ENCODE peak calls at places on chromosome 9, in nine cellular contexts. E, H, T, S, B, Z, N, G and Q are unnamed samples.

GRCh38 chr9:3012245-3012644 is 168.3 kb upstream of the PUM3 start:
- DNase-seq in G (no peak), H (no peak), Z (no peak), E (no peak), N (no peak), B (no peak), S (no peak), T (no peak), Q (no peak)

GRCh38 chr9:79800578-79800977 is 228.8 kb downstream of the TLE4 start:
- DNase-seq in G (no peak), B (no peak), S (no peak), H (no peak), N (no peak), E (no peak), Z (no peak), T (no peak), Q (no peak)

GRCh38 chr9:137250329-137251193 is 525 bp upstream of the STPG3 start:
- DNase-seq in T (no peak), S (no peak), E (no peak), H (no peak), G (no peak), N (no peak), B (no peak), Z (no peak), Q (no peak)

GRCh38 chr9:132018957-132019405 is 60.7 kb downstream of the MED27 start:
- DNase-seq in B (no peak), Z (no peak), H (no peak), E (no peak), S (no peak), G (no peak), N (no peak), T (peak; percentile 84), Q (no peak)

GRCh38 chr9:4298255-4299005 is 1.4 kb downstream of the GLIS3 start:
- DNase-seq in Z (no peak), N (no peak), T (no peak), G (peak; percentile 31), H (no peak), E (peak; percentile 6), B (peak; percentile 83), S (peak; percentile 27), Q (no peak)

GRCh38 chr9:106420511-106420944 is 442.4 kb upstream of the ZNF462 start:
- DNase-seq in E (no peak), H (no peak), G (no peak), S (no peak), N (no peak), Z (no peak), B (no peak), T (no peak), Q (no peak)

GRCh38 chr9:113184509-113184908 is 33.7 kb downstream of the SLC31A2 start:
- DNase-seq in G (no peak), N (no peak), B (no peak), Z (no peak), E (no peak), H (no peak), T (no peak), S (no peak), Q (no peak)

GRCh38 chr9:132239999-132240859 is 78.4 kb downstream of the NTNG2 start:
- DNase-seq in T (no peak), H (no peak), E (no peak), G (no peak), Z (no peak), N (no peak), S (no peak), B (peak; percentile 72), Q (no peak)

GRCh38 chr9:110257097-110257955 is 1.0 kb upstream of the TXN start:
- DNase-seq in Z (no peak), T (no peak), E (peak; percentile 11), N (no peak), H (no peak), B (no peak), S (no peak), G (peak; percentile 9), Q (no peak)

GRCh38 chr9:94717656-94718225 is 8.8 kb upstream of the AOPEP start:
- DNase-seq in Z (no peak), T (no peak), N (no peak), H (no peak), G (no peak), S (no peak), E (no peak), B (no peak), Q (no peak)

GRCh38 chr9:99322299-99322698 is 100.2 kb downstream of the SEC61B start:
- DNase-seq in S (no peak), Z (no peak), G (no peak), H (no peak), T (no peak), B (no peak), N (no peak), E (no peak), Q (no peak)

GRCh38 chr9:93586290-93587057 is 10.1 kb downstream of the PHF2 start:
- DNase-seq in H (no peak), Z (no peak), S (no peak), G (no peak), B (peak; percentile 37), T (no peak), N (no peak), E (no peak), Q (no peak)

GRCh38 chr9:74771262-74771585 is 116.5 kb downstream of the TRPM6 start:
- DNase-seq in G (no peak), S (no peak), H (no peak), Z (no peak), N (no peak), B (no peak), T (no peak), E (no peak), Q (no peak)

GRCh38 chr9:26260238-26260637 is 582.0 kb upstream of the TUSC1 start:
- DNase-seq in T (no peak), N (no peak), Z (no peak), B (no peak), E (no peak), G (no peak), H (no peak), S (no peak), Q (no peak)

GRCh38 chr9:122463828-122464632 is 13.7 kb downstream of the OR1J1 start:
- DNase-seq in S (no peak), Z (no peak), G (peak; percentile 43), H (peak; percentile 7), T (peak; percentile 72), B (no peak), E (no peak), N (no peak), Q (peak; percentile 61)

GRCh38 chr9:81787747-81788632 is 98.6 kb upstream of the TLE1 start:
- DNase-seq in T (no peak), N (peak; percentile 59), E (no peak), G (no peak), H (no peak), B (peak; percentile 78), S (no peak), Z (no peak), Q (no peak)

GRCh38 chr9:114616684-114617520 is 5.8 kb downstream of the TMEM268 start:
- DNase-seq in B (peak; percentile 87), T (no peak), H (no peak), E (no peak), Z (no peak), N (no peak), S (peak; percentile 37), G (peak; percentile 13), Q (peak; percentile 35)

GRCh38 chr9:14313951-14314423 is at the start of gene NFIB:
- DNase-seq in Z (peak; percentile 33), E (peak; percentile 66), N (no peak), B (peak; percentile 85), H (peak; percentile 72), S (no peak), T (peak; percentile 81), G (no peak), Q (peak; percentile 71)

GRCh38 chr9:121393318-121393717 is 23.3 kb upstream of the STOM start:
- DNase-seq in H (no peak), N (no peak), S (no peak), T (no peak), E (no peak), Z (no peak), G (no peak), B (no peak), Q (no peak)

GRCh38 chr9:136268318-136268717 is 22.7 kb upstream of the QSOX2 start:
- DNase-seq in S (no peak), T (no peak), B (no peak), N (no peak), Z (no peak), H (no peak), G (no peak), E (no peak), Q (peak; percentile 20)

GRCh38 chr9:87375397-87376073 is 122.1 kb upstream of the DAPK1 start:
- DNase-seq in T (no peak), E (no peak), B (no peak), H (no peak), G (no peak), N (no peak), Z (no peak), S (no peak), Q (no peak)

GRCh38 chr9:21102311-21102710 is 24.6 kb upstream of the IFNB1 start:
- DNase-seq in G (no peak), T (no peak), N (no peak), B (no peak), Z (no peak), S (no peak), H (no peak), E (no peak), Q (no peak)

GRCh38 chr9:116124472-116125040 is 29.0 kb upstream of the PAPPA start:
- DNase-seq in S (no peak), T (no peak), Z (no peak), N (no peak), B (no peak), E (no peak), H (no peak), G (no peak), Q (no peak)

GRCh38 chr9:21810881-21811280 is 8.4 kb downstream of the MTAP start:
- DNase-seq in Z (no peak), T (no peak), S (no peak), N (no peak), B (no peak), G (no peak), H (no peak), E (no peak), Q (no peak)

GRCh38 chr9:97425336-97425991 is 13.6 kb downstream of the TDRD7 start:
- DNase-seq in E (no peak), N (no peak), B (no peak), Z (no peak), S (no peak), H (peak; percentile 60), G (no peak), T (no peak), Q (no peak)